ENCODE peak calls at places on chromosomes 6 and 20, in nine cellular contexts. D, U, O, Q, Y, T, Z, W and B are unnamed samples.
A peak's percentile ranks its signal among the peaks of the same experiment; 100 is the strongest.

GRCh38 chr20:9454781-9455180 is 59.6 kb upstream of the LAMP5 start:
- DNase-seq in Z (no peak), O (no peak), U (no peak), T (no peak), Q (peak; percentile 4), W (no peak), D (no peak), Y (peak; percentile 26), B (no peak)

GRCh38 chr6:84866715-84867114 is 102.3 kb upstream of the TBX18 start:
- DNase-seq in D (no peak), U (peak; percentile 80), Q (no peak), O (no peak), W (no peak), Z (no peak), Y (no peak), T (no peak), B (no peak)

GRCh38 chr6:169938262-169938701 is 186.9 kb downstream of the ERMARD start:
- DNase-seq in W (no peak), Y (no peak), T (no peak), Q (no peak), D (no peak), U (no peak), O (no peak), Z (no peak), B (no peak)

GRCh38 chr6:73739097-73739496 is 43.1 kb downstream of the CD109 start:
- DNase-seq in O (no peak), W (no peak), T (no peak), Y (peak; percentile 78), D (peak; percentile 52), Z (peak; percentile 20), U (peak; percentile 87), Q (peak; percentile 77), B (peak; percentile 40)

GRCh38 chr6:20660534-20660933 is 126.3 kb downstream of the CDKAL1 start:
- DNase-seq in W (no peak), U (no peak), Z (no peak), D (no peak), O (no peak), Q (no peak), Y (no peak), T (no peak), B (no peak)

GRCh38 chr20:53823121-53823764 is 229.6 kb upstream of the ZNF217 start:
- DNase-seq in T (no peak), Z (no peak), D (no peak), Y (no peak), U (no peak), O (no peak), Q (no peak), W (no peak), B (no peak)

GRCh38 chr6:137248702-137249101 is 29.5 kb upstream of the IFNGR1 start:
- DNase-seq in D (no peak), U (peak; percentile 70), Q (no peak), T (no peak), Z (no peak), Y (no peak), W (peak; percentile 80), O (no peak), B (no peak)

GRCh38 chr6:119032428-119032827 is 46.0 kb downstream of the FAM184A start:
- DNase-seq in W (no peak), T (no peak), U (no peak), O (no peak), Y (no peak), Q (no peak), Z (no peak), D (no peak), B (no peak)

GRCh38 chr20:45337367-45338120 is 10.7 kb downstream of the SDC4 start:
- DNase-seq in Z (no peak), O (no peak), Q (peak; percentile 97), U (no peak), W (no peak), Y (peak; percentile 94), T (no peak), D (no peak), B (peak; percentile 96)